ENCODE peak calls at places on chromosomes 7 and 10, in four cellular contexts. N is HepG2, H is K562, Y is A549. L is an unnamed sample.

GRCh38 chr10:37741831-37742230 is 115.6 kb downstream of the ZNF248 start:
- DNase-seq in N (no peak), H (no peak), Y (no peak), L (no peak)

GRCh38 chr10:44886966-44887365 is 24.2 kb upstream of the TMEM72 start:
- DNase-seq in N (no peak), H (no peak), Y (no peak), L (no peak)

GRCh38 chr10:52479567-52479966 is 165.5 kb downstream of the DKK1 start:
- DNase-seq in N (no peak), H (no peak), Y (no peak), L (no peak)

GRCh38 chr10:80493482-80494021 is 39.4 kb downstream of the TSPAN14 start:
- DNase-seq in N (peak; percentile 89), H (no peak), Y (peak; percentile 51), L (no peak)

GRCh38 chr7:107660381-107661080 is at the start of gene SLC26A4:
- DNase-seq in N (no peak), H (no peak), Y (no peak), L (peak; percentile 15)

GRCh38 chr10:32039745-32040144 is 16.5 kb downstream of the KIF5B start:
- DNase-seq in N (no peak), H (no peak), Y (no peak), L (no peak)

GRCh38 chr7:99123571-99124033 is 20.3 kb downstream of the SMURF1 start:
- DNase-seq in N (no peak), H (no peak), Y (peak; percentile 39), L (no peak)

GRCh38 chr7:133303931-133304330 is 51.1 kb downstream of the EXOC4 start:
- DNase-seq in N (no peak), H (no peak), Y (no peak), L (no peak)

GRCh38 chr10:82191653-82192052 is 316.7 kb downstream of the NRG3 start:
- DNase-seq in N (no peak), H (no peak), Y (no peak), L (no peak)

GRCh38 chr7:127865466-127865865 is 165.8 kb downstream of the LRRC4 start:
- DNase-seq in N (peak; percentile 20), H (no peak), Y (peak; percentile 13), L (no peak)

GRCh38 chr7:120480472-120480871 is 207.5 kb downstream of the KCND2 start:
- DNase-seq in N (no peak), H (no peak), Y (no peak), L (no peak)

GRCh38 chr10:85795460-85795859 is 571.1 kb downstream of the GRID1 start:
- DNase-seq in N (no peak), H (no peak), Y (no peak), L (no peak)

GRCh38 chr7:35375516-35375915 is 121.6 kb upstream of the TBX20 start:
- DNase-seq in N (no peak), H (no peak), Y (no peak), L (no peak)

GRCh38 chr10:75243426-75243825 is 7.7 kb upstream of the COMTD1 start:
- DNase-seq in N (no peak), H (peak; percentile 44), Y (no peak), L (no peak)

GRCh38 chr10:52454476-52454875 is 140.4 kb downstream of the DKK1 start:
- DNase-seq in N (no peak), H (no peak), Y (no peak), L (no peak)

GRCh38 chr7:128932862-128933821 is 4.6 kb upstream of the IRF5 start:
- DNase-seq in N (no peak), H (no peak), Y (no peak), L (no peak)

GRCh38 chr10:48548531-48549135 is 56.2 kb downstream of the ARHGAP22 start:
- DNase-seq in N (no peak), H (no peak), Y (no peak), L (no peak)

GRCh38 chr7:157059534-157059933 is 49.1 kb upstream of the MNX1 start:
- DNase-seq in N (no peak), H (no peak), Y (no peak), L (no peak)

DNA sequence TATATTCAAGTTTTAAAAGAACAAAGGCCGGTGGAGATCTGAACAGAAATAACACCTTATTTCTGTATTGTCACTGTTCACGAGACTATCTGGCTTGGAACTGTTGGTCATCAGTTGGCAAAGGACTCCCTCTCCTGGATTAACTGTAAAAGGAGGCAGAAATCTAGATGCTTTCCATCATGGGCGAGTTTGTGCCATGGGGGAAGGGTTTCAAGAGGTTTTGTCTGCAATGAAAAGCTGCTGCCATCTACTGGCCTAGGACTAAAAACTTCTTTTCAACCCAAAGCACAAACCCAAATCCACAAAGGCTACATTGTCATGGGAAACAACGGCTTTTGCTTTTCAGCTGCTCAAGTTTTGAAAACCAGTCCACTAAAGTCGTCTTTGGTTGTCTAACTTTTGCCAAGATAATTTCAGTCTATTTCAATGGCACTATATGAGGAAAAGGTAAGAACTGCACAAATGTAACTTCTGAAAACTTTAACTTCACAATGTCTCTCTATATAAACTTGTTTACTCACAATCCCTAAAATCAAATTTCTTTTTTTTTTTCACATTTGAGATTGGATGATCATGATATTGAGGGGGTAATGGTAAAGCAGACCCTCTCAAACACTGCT is 196.8 kb downstream of the SKAP2 start:
- DNase-seq in N (peak; percentile 94), H (peak; percentile 55), Y (peak; percentile 94), L (peak; percentile 68)
- TF ChIP-seq NR3C1 in N (no peak), H (no peak), Y (no peak), L (no peak)

GRCh38 chr7:131620673-131621609 is 64.5 kb upstream of the PODXL start:
- DNase-seq in N (no peak), H (no peak), Y (no peak), L (no peak)
- TF ChIP-seq NR3C1 in N (no peak), H (no peak), Y (no peak), L (no peak)

DNA sequence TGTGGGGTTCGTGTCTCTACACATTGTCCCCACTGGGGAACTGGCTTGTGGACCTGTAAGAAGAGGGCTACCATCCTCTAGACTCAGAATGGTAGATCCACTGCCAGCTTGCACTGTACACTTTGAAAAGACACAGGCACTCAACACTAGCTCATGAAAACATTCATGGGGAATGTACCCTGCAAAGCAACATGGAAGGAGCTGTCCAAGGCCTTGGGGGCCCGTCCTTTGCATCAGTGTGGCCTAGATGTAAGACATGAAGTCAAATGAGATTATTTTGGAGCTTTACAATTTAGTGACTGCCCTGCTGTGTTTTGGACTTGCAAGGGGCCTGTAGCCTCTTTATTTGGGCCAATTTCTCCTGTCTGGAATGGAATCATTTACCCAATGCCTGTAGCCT is 399.0 kb upstream of the PCDH15 start:
- DNase-seq in N (no peak), H (no peak), Y (no peak), L (no peak)
- TF ChIP-seq NR3C1 in N (no peak), H (no peak), Y (no peak), L (no peak)

DNA sequence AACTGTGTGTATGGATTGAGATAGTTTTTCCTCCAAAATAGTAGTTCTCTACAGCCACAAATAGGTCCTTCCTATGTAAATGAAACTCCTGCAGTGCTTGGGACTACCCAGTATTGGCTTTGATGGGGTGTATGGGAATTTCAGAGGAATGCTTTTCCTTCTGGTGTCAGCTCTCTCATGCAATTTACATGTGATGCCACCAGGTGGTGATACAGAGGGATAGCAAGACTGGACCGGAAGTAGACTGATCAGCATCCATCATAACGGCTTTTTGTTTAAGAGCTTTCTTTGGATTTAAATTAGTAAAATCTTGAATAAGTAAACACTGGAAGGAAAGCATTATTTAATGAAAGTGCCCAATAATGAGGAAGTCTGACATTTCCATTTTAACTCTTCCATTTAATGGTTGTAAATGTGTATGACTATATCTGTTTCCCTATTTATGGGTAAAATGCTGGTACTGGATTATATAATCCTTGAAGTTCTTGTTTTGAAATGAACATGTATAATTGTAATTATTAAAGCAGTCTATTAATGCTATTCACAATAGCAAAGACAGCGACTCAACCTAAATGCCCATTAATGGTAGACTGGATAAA is 22.7 kb downstream of the DYNC1I1 start:
- DNase-seq in N (peak; percentile 24), H (peak; percentile 31), Y (peak; percentile 58), L (no peak)
- TF ChIP-seq NR3C1 in N (no peak), H (no peak), Y (no peak), L (no peak)

DNA sequence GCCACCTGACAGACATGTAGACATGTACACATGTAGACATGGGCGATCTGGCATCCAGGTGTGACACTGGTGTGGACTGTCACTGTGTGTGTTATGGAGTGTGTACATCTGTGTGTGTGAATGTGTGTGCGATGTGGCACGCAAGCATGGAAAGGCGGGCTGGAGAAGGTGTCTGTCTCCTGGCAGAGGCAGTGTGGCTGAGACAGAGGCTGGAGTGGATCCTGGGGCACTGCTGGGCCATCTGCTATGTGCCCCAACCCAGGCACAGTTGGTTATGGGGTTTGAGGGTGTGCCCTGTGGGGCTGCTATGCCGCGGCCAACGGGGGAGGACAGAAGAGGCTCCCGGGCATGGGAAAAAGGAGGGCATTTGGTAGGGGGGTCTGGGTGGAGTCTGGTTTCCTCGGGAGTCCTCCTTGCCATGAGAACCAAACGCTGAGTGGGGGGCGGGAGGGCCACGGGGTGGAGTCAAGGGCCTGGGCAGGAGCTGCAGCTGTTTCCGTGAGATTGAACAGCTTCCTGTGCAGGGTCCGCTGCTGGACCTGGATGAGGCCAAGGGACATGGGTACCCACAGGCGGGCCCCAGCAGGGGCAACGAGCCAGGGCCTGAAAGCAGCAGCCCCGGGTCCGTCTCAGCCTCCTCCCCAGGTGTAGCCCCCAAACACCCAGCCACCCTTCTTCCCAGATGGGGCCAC is 1.3 kb downstream of the ELN start:
- DNase-seq in N (no peak), H (no peak), Y (no peak), L (no peak)
- TF ChIP-seq NR3C1 in N (no peak), H (no peak), Y (no peak), L (no peak)

GRCh38 chr10:126065751-126066150 is 169.4 kb downstream of the FANK1 start:
- DNase-seq in N (no peak), H (no peak), Y (no peak), L (no peak)
- TF ChIP-seq NR3C1 in N (no peak), H (no peak), Y (no peak), L (no peak)

GRCh38 chr10:117345143-117345542 is 30.1 kb downstream of the PDZD8 start:
- DNase-seq in N (no peak), H (no peak), Y (peak; percentile 61), L (no peak)

GRCh38 chr10:117346574-117346973 is 28.7 kb downstream of the PDZD8 start:
- DNase-seq in N (no peak), H (no peak), Y (no peak), L (peak; percentile 86)

GRCh38 chr10:117351558-117351957 is 23.7 kb downstream of the PDZD8 start:
- DNase-seq in N (no peak), H (no peak), Y (no peak), L (no peak)

GRCh38 chr10:117350905-117351304 is 24.3 kb downstream of the PDZD8 start:
- DNase-seq in N (no peak), H (no peak), Y (no peak), L (no peak)

GRCh38 chr10:117348236-117348635 is 27.0 kb downstream of the PDZD8 start:
- DNase-seq in N (no peak), H (no peak), Y (no peak), L (no peak)
- TF ChIP-seq NR3C1 in N (no peak), H (no peak), Y (no peak), L (no peak)

GRCh38 chr7:123323689-123324088 is 123.9 kb upstream of the SLC13A1 start:
- DNase-seq in N (no peak), H (no peak), Y (no peak), L (no peak)
- TF ChIP-seq NR3C1 in N (no peak), H (no peak), Y (no peak), L (no peak)

L was measured in WTC11.